ENCODE peak calls at places on chromosomes 3 and 15, in four cellular contexts. One of them, this sample, is unnamed. For H3K9me3 and H3K4me1, the result is how much of the 10 kb centered on the place peaks cover.

GRCh38 chr3:98890181-98890882 is 11.2 kb downstream of the DCBLD2 start:
- DNase-seq in A673: no peak
- DNase-seq in upper lobe of left lung: no peak
- DNase-seq in breast epithelium: no peak
- DNase-seq in this sample: no peak

GRCh38 chr15:101256756-101257155 is 4.9 kb upstream of the CHSY1 start:
- DNase-seq in breast epithelium: no peak
- DNase-seq in upper lobe of left lung: no peak
- DNase-seq in A673: peak
- DNase-seq in this sample: no peak

GRCh38 chr15:23797747-23798157 is 110.6 kb upstream of the NDN start:
- DNase-seq in A673: no peak
- DNase-seq in breast epithelium: no peak
- DNase-seq in upper lobe of left lung: peak
- DNase-seq in this sample: no peak

GRCh38 chr3:173913985-173914421 is 516.5 kb downstream of the NLGN1 start:
- DNase-seq in A673: peak
- DNase-seq in upper lobe of left lung: no peak
- DNase-seq in breast epithelium: no peak
- DNase-seq in this sample: no peak

GRCh38 chr3:84108442-84108971 is 850.3 kb upstream of the CADM2 start:
- DNase-seq in breast epithelium: no peak
- DNase-seq in A673: peak
- DNase-seq in upper lobe of left lung: no peak
- DNase-seq in this sample: no peak

GRCh38 chr15:100810229-100810628 is 69.4 kb upstream of the ALDH1A3 start:
- DNase-seq in upper lobe of left lung: no peak
- DNase-seq in breast epithelium: no peak
- DNase-seq in A673: no peak
- DNase-seq in this sample: no peak

GRCh38 chr3:42020681-42021307 is 58.9 kb upstream of the ULK4 start:
- DNase-seq in upper lobe of left lung: no peak
- DNase-seq in breast epithelium: no peak
- DNase-seq in A673: no peak
- DNase-seq in this sample: no peak

GRCh38 chr15:95169701-95170459 is 938.5 kb downstream of the MCTP2 start:
- DNase-seq in A673: no peak
- DNase-seq in breast epithelium: no peak
- DNase-seq in upper lobe of left lung: peak
- DNase-seq in this sample: peak

GRCh38 chr3:172283848-172284357 is 164.4 kb downstream of the GHSR start:
- DNase-seq in A673: no peak
- DNase-seq in upper lobe of left lung: no peak
- DNase-seq in breast epithelium: no peak
- DNase-seq in this sample: no peak

GRCh38 chr3:87109431-87109830 is 117.7 kb upstream of the CHMP2B start:
- DNase-seq in A673: no peak
- DNase-seq in upper lobe of left lung: no peak
- DNase-seq in breast epithelium: no peak
- DNase-seq in this sample: no peak

GRCh38 chr3:134369231-134369741 is 5.0 kb downstream of the AMOTL2 start:
- DNase-seq in A673: peak
- DNase-seq in upper lobe of left lung: no peak
- DNase-seq in breast epithelium: peak
- DNase-seq in this sample: peak

GRCh38 chr3:177860236-177860635 is 663.0 kb upstream of the TBL1XR1 start:
- DNase-seq in breast epithelium: no peak
- DNase-seq in upper lobe of left lung: peak
- DNase-seq in A673: no peak
- DNase-seq in this sample: no peak

GRCh38 chr3:177862962-177863491 is 665.7 kb upstream of the TBL1XR1 start:
- DNase-seq in A673: no peak
- DNase-seq in upper lobe of left lung: no peak
- DNase-seq in breast epithelium: no peak
- DNase-seq in this sample: no peak
- H3K9me3 ChIP-seq in A673: under half
- H3K9me3 ChIP-seq in upper lobe of left lung: under half
- H3K9me3 ChIP-seq in breast epithelium: under half
- H3K9me3 ChIP-seq in this sample: under half

GRCh38 chr3:185555101-185555501 is 2.7 kb upstream of the LIPH start:
- DNase-seq in breast epithelium: no peak
- DNase-seq in upper lobe of left lung: no peak
- DNase-seq in A673: no peak
- DNase-seq in this sample: no peak
- H3K4me3 ChIP-seq in breast epithelium: no peak
- H3K4me3 ChIP-seq in upper lobe of left lung: no peak
- H3K4me3 ChIP-seq in A673: no peak
- H3K4me3 ChIP-seq in this sample: no peak

GRCh38 chr15:44710236-44711088 is 661 bp downstream of the PATL2 start:
- DNase-seq in A673: no peak
- DNase-seq in breast epithelium: no peak
- DNase-seq in upper lobe of left lung: no peak
- DNase-seq in this sample: no peak

GRCh38 chr15:44712108-44713005 is 1.0 kb downstream of the B2M start:
- DNase-seq in A673: peak
- DNase-seq in breast epithelium: peak
- DNase-seq in upper lobe of left lung: peak
- DNase-seq in this sample: peak

GRCh38 chr15:44713006-44713966 is 2.0 kb downstream of the B2M start:
- DNase-seq in upper lobe of left lung: no peak
- DNase-seq in breast epithelium: no peak
- DNase-seq in A673: peak
- DNase-seq in this sample: no peak

GRCh38 chr15:44711089-44711355 is at the start of gene PATL2:
- DNase-seq in upper lobe of left lung: no peak
- DNase-seq in breast epithelium: no peak
- DNase-seq in A673: no peak
- DNase-seq in this sample: no peak

DNA sequence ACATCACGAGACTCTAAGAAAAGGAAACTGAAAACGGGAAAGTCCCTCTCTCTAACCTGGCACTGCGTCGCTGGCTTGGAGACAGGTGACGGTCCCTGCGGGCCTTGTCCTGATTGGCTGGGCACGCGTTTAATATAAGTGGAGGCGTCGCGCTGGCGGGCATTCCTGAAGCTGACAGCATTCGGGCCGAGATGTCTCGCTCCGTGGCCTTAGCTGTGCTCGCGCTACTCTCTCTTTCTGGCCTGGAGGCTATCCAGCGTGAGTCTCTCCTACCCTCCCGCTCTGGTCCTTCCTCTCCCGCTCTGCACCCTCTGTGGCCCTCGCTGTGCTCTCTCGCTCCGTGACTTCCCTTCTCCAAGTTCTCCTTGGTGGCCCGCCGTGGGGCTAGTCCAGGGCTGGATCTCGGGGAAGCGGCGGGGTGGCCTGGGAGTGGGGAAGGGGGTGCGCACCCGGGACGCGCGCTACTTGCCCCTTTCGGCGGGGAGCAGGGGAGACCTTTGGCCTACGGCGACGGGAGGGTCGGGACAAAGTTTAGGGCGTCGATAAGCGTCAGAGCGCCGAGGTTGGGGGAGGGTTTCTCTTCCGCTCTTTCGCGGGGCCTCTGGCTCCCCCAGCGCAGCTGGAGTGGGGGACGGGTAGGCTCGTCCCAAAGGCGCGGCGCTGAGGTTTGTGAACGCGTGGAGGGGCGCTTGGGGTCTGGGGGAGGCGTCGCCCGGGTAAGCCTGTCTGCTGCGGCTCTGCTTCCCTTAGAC is at the start of gene B2M:
- DNase-seq in upper lobe of left lung: peak
- DNase-seq in breast epithelium: peak
- DNase-seq in A673: peak
- DNase-seq in this sample: peak
- H3K4me1 ChIP-seq in upper lobe of left lung: under half
- H3K4me1 ChIP-seq in breast epithelium: under half
- H3K4me1 ChIP-seq in A673: under half
- H3K4me1 ChIP-seq in this sample: under half

GRCh38 chr3:39273119-39273518 is 6.7 kb downstream of the CX3CR1 start:
- DNase-seq in A673: peak
- DNase-seq in breast epithelium: no peak
- DNase-seq in upper lobe of left lung: no peak
- DNase-seq in this sample: no peak
- H3K9me3 ChIP-seq in A673: under half
- H3K9me3 ChIP-seq in breast epithelium: under half
- H3K9me3 ChIP-seq in upper lobe of left lung: under half
- H3K9me3 ChIP-seq in this sample: under half

GRCh38 chr3:1583044-1583443 is 490.2 kb downstream of the CNTN6 start:
- DNase-seq in upper lobe of left lung: peak
- DNase-seq in breast epithelium: no peak
- DNase-seq in A673: no peak
- DNase-seq in this sample: no peak
- H3K4me3 ChIP-seq in upper lobe of left lung: no peak
- H3K4me3 ChIP-seq in breast epithelium: no peak
- H3K4me3 ChIP-seq in A673: no peak
- H3K4me3 ChIP-seq in this sample: no peak

DNA sequence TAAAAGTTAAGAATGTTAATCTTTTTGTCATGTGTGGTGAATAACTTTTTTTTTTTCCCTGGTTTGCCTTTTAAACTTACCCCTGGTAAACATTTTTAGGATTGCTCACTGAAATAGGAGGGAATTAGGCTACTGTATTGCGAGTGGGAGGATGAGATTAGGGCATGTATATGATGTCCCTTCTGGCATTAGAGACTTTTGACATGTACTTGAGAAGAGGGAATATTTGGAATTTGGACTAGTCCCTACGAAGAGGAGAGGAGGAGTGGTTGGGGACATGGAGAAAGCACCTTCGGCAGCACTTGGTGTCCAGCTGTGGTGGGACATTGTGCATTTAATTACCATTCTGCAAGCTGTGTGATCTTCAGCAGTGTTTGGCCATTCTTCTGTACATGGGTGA is 25.0 kb downstream of the PDE8A start:
- DNase-seq in upper lobe of left lung: no peak
- DNase-seq in A673: no peak
- DNase-seq in breast epithelium: no peak
- DNase-seq in this sample: no peak
- H3K4me1 ChIP-seq in upper lobe of left lung: half or more
- H3K4me1 ChIP-seq in A673: half or more
- H3K4me1 ChIP-seq in breast epithelium: under half
- H3K4me1 ChIP-seq in this sample: half or more